ENCODE peak calls at places on chromosomes 7 and 10, in five cellular contexts. H is Caco-2, Q is heart right ventricle, P is breast epithelium, N is ovary. S is an unnamed sample.

GRCh38 chr7:98884416-98884815 is 6.1 kb downstream of the TRRAP start:
- DNase-seq in H (no peak), Q (no peak), P (no peak), N (no peak), S (no peak)

GRCh38 chr10:122159159-122159970 is 111.7 kb upstream of the BTBD16 start:
- DNase-seq in H (no peak), Q (no peak), P (no peak), N (no peak), S (no peak)

GRCh38 chr10:125208854-125209545 is 48.6 kb upstream of the CTBP2 start:
- DNase-seq in H (no peak), Q (no peak), P (no peak), N (peak; percentile 22), S (no peak)

GRCh38 chr7:23373151-23374004 is 74.2 kb downstream of the MALSU1 start:
- DNase-seq in H (no peak), Q (no peak), P (no peak), N (no peak), S (no peak)

GRCh38 chr10:16437540-16437894 is 707 bp downstream of the PTER start:
- DNase-seq in H (no peak), Q (no peak), P (no peak), N (no peak), S (no peak)

GRCh38 chr7:2169923-2170575 is 62.7 kb downstream of the MAD1L1 start:
- DNase-seq in H (no peak), Q (no peak), P (no peak), N (no peak), S (no peak)

GRCh38 chr10:95440756-95441546 is 120.2 kb downstream of the SORBS1 start:
- DNase-seq in H (no peak), Q (no peak), P (no peak), N (no peak), S (no peak)

GRCh38 chr10:112209534-112210200 is 26.1 kb upstream of the GPAM start:
- DNase-seq in H (no peak), Q (no peak), P (no peak), N (no peak), S (no peak)

GRCh38 chr10:46518028-46518725 is 38.3 kb downstream of the GPRIN2 start:
- DNase-seq in H (no peak), Q (no peak), P (peak; percentile 17), N (no peak), S (no peak)

GRCh38 chr7:618539-619355 is 99.1 kb upstream of the PDGFA start:
- DNase-seq in H (no peak), Q (no peak), P (no peak), N (no peak), S (no peak)

GRCh38 chr10:69492091-69492745 is 41.0 kb downstream of the TSPAN15 start:
- DNase-seq in H (no peak), Q (no peak), P (peak; percentile 34), N (no peak), S (no peak)

GRCh38 chr10:131848296-131848695 is 52.5 kb upstream of the PPP2R2D start:
- DNase-seq in H (no peak), Q (no peak), P (peak; percentile 35), N (no peak), S (no peak)

GRCh38 chr10:97069576-97070362 is 116.0 kb downstream of the SLIT1 start:
- DNase-seq in H (peak; percentile 38), Q (no peak), P (no peak), N (no peak), S (no peak)

GRCh38 chr7:2800923-2801682 is 43.0 kb downstream of the GNA12 start:
- DNase-seq in H (no peak), Q (peak; percentile 55), P (no peak), N (peak; percentile 77), S (no peak)

GRCh38 chr10:18229839-18230238 is 89.6 kb downstream of the CACNB2 start:
- DNase-seq in H (no peak), Q (no peak), P (no peak), N (no peak), S (no peak)

GRCh38 chr10:98528166-98528784 is 81.5 kb upstream of the HPS1 start:
- DNase-seq in H (no peak), Q (no peak), P (no peak), N (no peak), S (no peak)

GRCh38 chr7:108454674-108455523 is 1.3 kb downstream of the NRCAM start:
- DNase-seq in H (peak; percentile 60), Q (no peak), P (no peak), N (no peak), S (no peak)

GRCh38 chr7:22549667-22550513 is 49.9 kb upstream of the STEAP1B start:
- DNase-seq in H (no peak), Q (no peak), P (no peak), N (no peak), S (no peak)

GRCh38 chr10:100731603-100732596 is 13.5 kb upstream of the PAX2 start:
- DNase-seq in H (no peak), Q (no peak), P (no peak), N (no peak), S (no peak)

GRCh38 chr10:95748349-95748748 is 7.6 kb upstream of the ENTPD1 start:
- DNase-seq in H (no peak), Q (no peak), P (no peak), N (no peak), S (no peak)

GRCh38 chr10:118373786-118374185 is 31.7 kb upstream of the FAM204A start:
- DNase-seq in H (no peak), Q (no peak), P (no peak), N (no peak), S (no peak)

GRCh38 chr10:57964371-57964770 is 303.3 kb downstream of the IPMK start:
- DNase-seq in H (no peak), Q (peak; percentile 16), P (no peak), N (no peak), S (peak; percentile 47)

GRCh38 chr7:91375378-91375777 is 111.1 kb downstream of the FZD1 start:
- DNase-seq in H (no peak), Q (no peak), P (no peak), N (no peak), S (no peak)

GRCh38 chr10:79260803-79261740 is 86.2 kb upstream of the PPIF start:
- DNase-seq in H (peak; percentile 49), Q (no peak), P (no peak), N (peak; percentile 58), S (no peak)

GRCh38 chr10:29119374-29119773 is 169.5 kb upstream of the LYZL1 start:
- DNase-seq in H (peak; percentile 76), Q (no peak), P (peak; percentile 74), N (peak; percentile 64), S (no peak)

GRCh38 chr7:54963155-54963554 is 55.7 kb upstream of the EGFR start:
- DNase-seq in H (no peak), Q (no peak), P (no peak), N (no peak), S (no peak)

GRCh38 chr7:7183833-7184463 is 1.6 kb downstream of the C1GALT1 start:
- DNase-seq in H (no peak), Q (no peak), P (no peak), N (no peak), S (no peak)

GRCh38 chr10:104339469-104340098 is 1.3 kb upstream of the ITPRIP start:
- DNase-seq in H (peak; percentile 34), Q (no peak), P (no peak), N (peak; percentile 84), S (no peak)

DNA sequence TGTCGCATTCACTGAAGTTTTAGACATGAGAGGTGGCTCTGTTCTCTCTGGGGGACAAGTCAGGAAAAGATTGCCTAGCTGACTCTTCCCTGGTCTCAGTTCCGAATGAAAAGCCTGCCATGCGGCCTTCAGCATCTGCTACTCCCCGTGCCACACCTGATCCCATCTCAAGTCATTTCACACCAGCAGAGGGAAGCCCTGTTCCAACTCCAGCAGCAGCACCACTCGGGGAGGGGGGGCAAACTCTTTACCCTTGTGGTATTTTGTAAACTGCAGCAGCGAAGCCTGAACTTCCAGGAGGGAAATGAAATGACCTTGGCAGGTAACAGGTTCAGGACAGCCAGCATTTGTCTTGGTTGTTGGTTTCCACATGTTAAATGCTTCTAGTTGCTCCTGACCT is 13.8 kb downstream of the LRRC4 start:
- DNase-seq in H (no peak), Q (no peak), P (no peak), N (no peak), S (no peak)
- TF ChIP-seq CTCF in H (no peak), Q (no peak), P (no peak), N (no peak), S (no peak)

DNA sequence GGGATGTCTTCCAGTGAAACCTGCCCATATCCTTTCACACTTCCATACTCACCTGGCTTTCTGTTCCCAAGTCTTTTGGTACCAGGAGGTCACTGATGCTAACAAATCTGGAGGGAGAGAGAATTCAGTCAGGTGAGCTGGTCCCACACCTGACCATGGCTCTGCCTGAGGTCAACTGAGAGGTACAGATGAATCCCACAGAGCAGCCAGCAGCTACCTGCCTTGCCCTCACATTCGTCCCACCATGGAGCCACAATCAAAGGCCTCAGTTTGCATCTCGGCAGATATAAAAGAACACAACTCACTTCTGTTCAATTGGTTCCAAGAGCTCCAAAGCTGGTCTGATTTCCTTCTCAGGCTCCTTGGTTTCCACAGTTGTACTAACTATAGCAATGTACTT is 47.0 kb downstream of the GDI2 start:
- DNase-seq in H (no peak), Q (no peak), P (no peak), N (no peak), S (no peak)
- TF ChIP-seq CTCF in H (no peak), Q (no peak), P (no peak), N (no peak), S (no peak)

GRCh38 chr7:50405246-50405645 is 44.9 kb downstream of the FIGNL1 start:
- DNase-seq in H (no peak), Q (no peak), P (no peak), N (no peak), S (no peak)

GRCh38 chr7:50400114-50400513 is 50.0 kb downstream of the FIGNL1 start:
- DNase-seq in H (no peak), Q (no peak), P (no peak), N (no peak), S (no peak)

GRCh38 chr7:50399635-50400034 is 50.5 kb downstream of the FIGNL1 start:
- DNase-seq in H (no peak), Q (no peak), P (no peak), N (no peak), S (no peak)

GRCh38 chr7:50406935-50407334 is 43.2 kb downstream of the FIGNL1 start:
- DNase-seq in H (no peak), Q (no peak), P (no peak), N (no peak), S (no peak)

GRCh38 chr7:50404392-50404791 is 45.8 kb downstream of the FIGNL1 start:
- DNase-seq in H (peak; percentile 26), Q (no peak), P (no peak), N (no peak), S (no peak)
- TF ChIP-seq CTCF in H (no peak), Q (no peak), P (no peak), N (no peak), S (no peak)

DNA sequence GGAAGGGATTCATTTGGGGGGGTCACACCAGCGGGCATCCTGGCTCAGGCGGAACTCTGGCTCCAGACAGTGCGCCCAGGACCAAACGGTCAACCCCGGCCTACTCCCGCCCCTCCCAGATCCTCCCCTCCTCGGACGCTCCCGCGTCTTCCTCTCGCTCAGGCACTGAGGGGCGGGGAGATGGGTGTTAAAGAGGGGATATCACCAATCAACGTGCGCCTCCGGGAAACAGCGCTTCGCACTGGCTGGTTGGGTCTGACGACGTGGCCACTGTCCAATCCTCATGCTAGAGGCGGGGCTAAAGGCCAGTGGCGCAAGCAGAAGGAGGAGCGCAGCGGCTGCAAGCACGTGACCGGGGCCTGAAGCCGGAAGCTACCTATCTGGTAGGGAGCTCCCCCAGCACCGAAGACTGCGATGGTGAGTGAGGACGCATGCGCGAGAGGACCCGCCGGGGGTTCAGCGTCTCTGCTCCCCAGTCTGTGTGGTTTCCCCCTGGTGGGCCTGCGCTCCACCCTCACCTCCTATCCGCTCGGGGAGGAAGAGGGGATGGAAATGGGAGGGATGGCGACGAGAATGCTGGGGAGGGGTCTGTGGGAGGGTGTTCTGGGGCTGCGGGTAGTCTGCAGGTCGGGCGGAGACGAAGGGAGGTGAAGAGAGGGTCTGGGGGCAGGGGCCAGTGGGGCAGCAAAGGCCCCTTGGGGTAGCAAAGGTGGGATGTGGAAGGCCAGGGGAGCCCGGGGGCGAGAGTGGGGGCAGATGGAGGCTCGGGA is at the start of gene LAMTOR4:
- DNase-seq in H (peak; percentile 99), Q (peak; percentile 98), P (peak; percentile 99), N (peak; percentile 99), S (peak; percentile 98)
- TF ChIP-seq CTCF in H (no peak), Q (no peak), P (no peak), N (no peak), S (no peak)